ENCODE peak calls at places on chromosomes 13 and 19, in four cellular contexts. Q is CD8-positive, alpha-beta memory T cell; I is IMR-90; O is RPMI7951. S is an unnamed sample.
A peak's percentile ranks its signal among the peaks of the same experiment; 100 is the strongest.

GRCh38 chr19:4559569-4559968 is at the start of gene SEMA6B:
- DNase-seq in O (no peak), Q (no peak), I (no peak), S (no peak)

GRCh38 chr13:20363162-20363561 is 131.0 kb upstream of the GJB6 start:
- DNase-seq in O (no peak), Q (no peak), I (no peak), S (no peak)

GRCh38 chr19:30722801-30723200 is 350.6 kb downstream of the ZNF536 start:
- DNase-seq in Q (no peak), I (no peak), O (no peak), S (no peak)

GRCh38 chr19:42284066-42284501 is 15.0 kb downstream of the CIC start:
- DNase-seq in O (peak; percentile 82), Q (peak; percentile 89), I (peak; percentile 71), S (peak; percentile 62)

GRCh38 chr19:12838182-12838890 is at the start of gene MAST1:
- DNase-seq in O (no peak), Q (peak; percentile 48), I (no peak), S (peak; percentile 55)

GRCh38 chr19:19113040-19113541 is 25.2 kb downstream of the TMEM161A start:
- DNase-seq in I (peak; percentile 74), O (peak; percentile 58), Q (no peak), S (peak; percentile 55)

GRCh38 chr13:98445340-98446233 is 131.3 kb downstream of the STK24 start:
- DNase-seq in Q (peak; percentile 74), O (peak; percentile 40), I (peak; percentile 41), S (peak; percentile 67)

GRCh38 chr19:49442793-49443365 is 1.6 kb upstream of the SLC17A7 start:
- DNase-seq in O (peak; percentile 93), I (peak; percentile 73), Q (no peak), S (no peak)

GRCh38 chr19:18924684-18925213 is 5.2 kb downstream of the DDX49 start:
- DNase-seq in I (no peak), Q (no peak), O (no peak), S (no peak)

GRCh38 chr19:31270897-31271568 is 78.2 kb downstream of the TSHZ3 start:
- DNase-seq in O (peak; percentile 90), Q (no peak), I (peak; percentile 58), S (no peak)

GRCh38 chr19:38831142-38831605 is 420 bp downstream of the ECH1 start:
- DNase-seq in Q (no peak), O (peak; percentile 95), I (peak; percentile 95), S (no peak)

GRCh38 chr19:39434123-39435076 is 1.3 kb downstream of the RPS16 start:
- DNase-seq in Q (no peak), I (no peak), O (no peak), S (no peak)

GRCh38 chr13:108915095-108915633 is 285.8 kb downstream of the MYO16 start:
- DNase-seq in Q (no peak), I (peak; percentile 50), O (peak; percentile 28), S (no peak)

GRCh38 chr13:101660711-101661110 is 208.2 kb downstream of the ITGBL1 start:
- DNase-seq in I (no peak), Q (no peak), O (peak; percentile 47), S (no peak)

GRCh38 chr13:98433654-98434053 is 143.3 kb downstream of the STK24 start:
- DNase-seq in Q (no peak), I (no peak), O (no peak), S (no peak)

GRCh38 chr19:41321600-41322270 is 11.8 kb downstream of the CCDC97 start:
- DNase-seq in I (peak; percentile 80), O (peak; percentile 97), Q (no peak), S (no peak)

GRCh38 chr19:8322638-8322997 is 1.3 kb downstream of the RPS28 start:
- DNase-seq in Q (no peak), O (no peak), I (no peak), S (no peak)

GRCh38 chr19:48613024-48613851 is 1.6 kb downstream of the FAM83E start:
- DNase-seq in Q (no peak), O (no peak), I (no peak), S (no peak)

GRCh38 chr19:39401549-39402416 is 4.9 kb upstream of the ZFP36 start:
- DNase-seq in O (peak; percentile 30), I (peak; percentile 89), Q (peak; percentile 89), S (no peak)

GRCh38 chr13:28792992-28793391 is 27.1 kb upstream of the MTUS2 start:
- DNase-seq in O (peak; percentile 72), Q (no peak), I (peak; percentile 79), S (no peak)

GRCh38 chr13:93169980-93170379 is 56.6 kb upstream of the GPC6 start:
- DNase-seq in O (peak; percentile 6), I (peak; percentile 97), Q (no peak), S (no peak)

GRCh38 chr13:101570410-101570809 is 117.9 kb downstream of the ITGBL1 start:
- DNase-seq in O (no peak), I (peak; percentile 23), Q (no peak), S (no peak)

GRCh38 chr19:13195678-13196077 is 45.5 kb downstream of the IER2 start:
- DNase-seq in I (no peak), O (no peak), Q (peak; percentile 33), S (no peak)

GRCh38 chr13:25218011-25218410 is 45.9 kb upstream of the AMER2 start:
- DNase-seq in O (no peak), Q (no peak), I (no peak), S (no peak)

GRCh38 chr13:112333756-112334543 is 42.2 kb upstream of the SPACA7 start:
- DNase-seq in O (peak; percentile 44), I (no peak), Q (no peak), S (no peak)

GRCh38 chr19:41376241-41376997 is at the start of gene TMEM91:
- DNase-seq in I (no peak), O (peak; percentile 22), Q (no peak), S (no peak)

GRCh38 chr19:47607564-47608073 is 1.3 kb upstream of the BICRA start:
- DNase-seq in O (no peak), I (no peak), Q (no peak), S (no peak)

GRCh38 chr19:50486823-50487515 is 10.3 kb upstream of the GARIN5A start:
- DNase-seq in O (peak; percentile 31), Q (peak; percentile 33), I (peak; percentile 19), S (no peak)

GRCh38 chr19:52825765-52826164 is 4.3 kb upstream of the ZNF28 start:
- DNase-seq in Q (no peak), I (no peak), O (no peak), S (no peak)

GRCh38 chr19:2333027-2333806 is 4.7 kb downstream of the SPPL2B start:
- DNase-seq in Q (no peak), O (no peak), I (no peak), S (no peak)

GRCh38 chr13:33319859-33320258 is 34.3 kb upstream of the STARD13 start:
- DNase-seq in Q (no peak), I (no peak), O (no peak), S (no peak)

GRCh38 chr19:47813304-47813994 is 8.3 kb upstream of the CRX start:
- DNase-seq in O (peak; percentile 60), I (peak; percentile 18), Q (peak; percentile 51), S (peak; percentile 63)

GRCh38 chr13:82713681-82714405 is 1168.4 kb downstream of the SLITRK1 start:
- DNase-seq in I (peak; percentile 41), O (peak; percentile 15), Q (no peak), S (no peak)

GRCh38 chr19:52640916-52641315 is 2.8 kb upstream of the ZNF83 start:
- DNase-seq in O (no peak), Q (no peak), I (no peak), S (no peak)

GRCh38 chr13:33380487-33381079 is 95.0 kb upstream of the STARD13 start:
- DNase-seq in O (no peak), I (no peak), Q (no peak), S (no peak)